ENCODE peak calls at places on chromosome 5, in seven cellular contexts. F, N, B, I, M, T and X are unnamed samples. For H3K4me1 and H3K36me3, the result is how much of the 10 kb centered on the place peaks cover.

GRCh38 chr5:149886060-149886459 is 58.5 kb downstream of the PDE6A start:
- DNase-seq in F (no peak), B (no peak), M (peak), T (no peak), I (no peak), N (no peak), X (no peak)

GRCh38 chr5:157900644-157901043 is 41.7 kb upstream of the CLINT1 start:
- DNase-seq in I (no peak), N (no peak), F (no peak), M (no peak), B (no peak), T (peak), X (no peak)

GRCh38 chr5:113682497-113683136 is 169.1 kb downstream of the YTHDC2 start:
- DNase-seq in N (no peak), M (no peak), I (no peak), T (peak), F (no peak), B (no peak), X (no peak)

GRCh38 chr5:109668237-109668636 is 21.5 kb upstream of the MAN2A1 start:
- DNase-seq in F (no peak), N (no peak), B (no peak), I (no peak), M (no peak), T (no peak), X (no peak)

GRCh38 chr5:125036494-125036893 is 290.1 kb upstream of the ZNF608 start:
- DNase-seq in M (no peak), B (no peak), T (no peak), N (no peak), F (no peak), I (no peak), X (no peak)

GRCh38 chr5:179258001-179258921 is 87.0 kb downstream of the ADAMTS2 start:
- DNase-seq in M (no peak), N (no peak), I (no peak), B (no peak), F (peak), T (no peak), X (no peak)

GRCh38 chr5:775960-776861 is 8.3 kb downstream of the ZDHHC11B start:
- DNase-seq in I (no peak), B (no peak), M (no peak), T (no peak), F (peak), N (no peak), X (no peak)

GRCh38 chr5:141696431-141696830 is 14.4 kb upstream of the ARAP3 start:
- DNase-seq in B (no peak), M (no peak), I (no peak), T (no peak), N (no peak), F (no peak), X (no peak)

GRCh38 chr5:170691623-170692022 is 91.9 kb upstream of the GABRP start:
- DNase-seq in F (no peak), I (no peak), M (no peak), N (no peak), T (peak), B (peak), X (no peak)

GRCh38 chr5:174750720-174751119 is 26.3 kb downstream of the MSX2 start:
- DNase-seq in B (no peak), I (no peak), M (no peak), N (no peak), F (no peak), T (no peak), X (peak)

GRCh38 chr5:157476699-157477408 is 16.8 kb downstream of the NIPAL4 start:
- DNase-seq in T (peak), M (peak), B (peak), I (no peak), F (no peak), N (no peak), X (peak)

GRCh38 chr5:170641589-170642031 is 137.8 kb downstream of the KCNIP1 start:
- DNase-seq in B (no peak), M (no peak), T (no peak), N (no peak), I (no peak), F (peak), X (no peak)

GRCh38 chr5:113939959-113940358 is 421.9 kb upstream of the KCNN2 start:
- DNase-seq in F (no peak), N (no peak), B (no peak), M (no peak), I (no peak), T (no peak), X (no peak)

GRCh38 chr5:35089688-35090314 is 42.1 kb upstream of the AGXT2 start:
- DNase-seq in T (peak), F (no peak), I (peak), M (peak), N (no peak), B (peak), X (peak)

GRCh38 chr5:33793836-33794549 is 97.8 kb downstream of the ADAMTS12 start:
- DNase-seq in I (no peak), N (no peak), B (no peak), F (no peak), T (peak), M (no peak), X (no peak)

GRCh38 chr5:113091622-113092021 is 115.0 kb downstream of the DCP2 start:
- DNase-seq in I (no peak), B (no peak), T (no peak), F (no peak), N (no peak), M (no peak), X (no peak)

GRCh38 chr5:149448831-149449714 is 70.0 kb upstream of the IL17B start:
- DNase-seq in F (no peak), N (no peak), I (no peak), B (no peak), T (peak), M (peak), X (peak)

GRCh38 chr5:167639213-167639612 is 652.2 kb upstream of the WWC1 start:
- DNase-seq in F (no peak), N (no peak), I (no peak), M (no peak), B (no peak), T (no peak), X (peak)

GRCh38 chr5:151670074-151670686 is 16.5 kb downstream of the SPARC start:
- DNase-seq in B (peak), T (no peak), F (no peak), M (peak), I (no peak), N (no peak), X (no peak)

GRCh38 chr5:67301285-67301904 is 104.8 kb upstream of the CD180 start:
- DNase-seq in I (peak), B (no peak), M (peak), T (no peak), N (peak), F (peak), X (peak)

GRCh38 chr5:107651326-107651725 is 19.4 kb downstream of the EFNA5 start:
- DNase-seq in I (no peak), T (peak), N (no peak), M (no peak), F (no peak), B (no peak), X (no peak)

GRCh38 chr5:10576790-10577189 is 12.9 kb downstream of the ANKRD33B start:
- DNase-seq in B (no peak), I (no peak), N (no peak), M (no peak), T (no peak), F (no peak), X (no peak)

GRCh38 chr5:131151216-131151615 is 13.8 kb downstream of the HINT1 start:
- DNase-seq in I (no peak), F (no peak), B (no peak), T (no peak), N (no peak), M (no peak), X (no peak)

GRCh38 chr5:133145436-133146143 is 93.8 kb downstream of the HSPA4 start:
- DNase-seq in B (no peak), N (no peak), T (no peak), I (no peak), M (no peak), F (no peak), X (no peak)

GRCh38 chr5:74105126-74105780 is 479.3 kb downstream of the ARHGEF28 start:
- DNase-seq in M (peak), B (no peak), I (no peak), T (no peak), F (no peak), N (peak), X (no peak)

GRCh38 chr5:143464723-143465490 is 61.4 kb upstream of the NR3C1 start:
- DNase-seq in B (no peak), T (no peak), M (peak), F (no peak), N (no peak), I (no peak), X (no peak)

GRCh38 chr5:67283275-67283987 is 86.8 kb upstream of the CD180 start:
- DNase-seq in M (no peak), I (no peak), T (peak), B (no peak), F (no peak), N (no peak), X (no peak)

GRCh38 chr5:104793452-104794120 is 1231.0 kb upstream of the NUDT12 start:
- DNase-seq in I (no peak), B (no peak), M (no peak), F (no peak), N (no peak), T (no peak), X (no peak)

GRCh38 chr5:135435467-135436330 is 11.4 kb downstream of the DCANP1 start:
- DNase-seq in I (no peak), T (no peak), M (no peak), B (no peak), N (no peak), F (no peak), X (no peak)

GRCh38 chr5:135438712-135439111 is 8.4 kb downstream of the DCANP1 start:
- DNase-seq in F (no peak), I (no peak), N (no peak), T (no peak), M (no peak), B (no peak), X (no peak)

GRCh38 chr5:135434591-135435466 is 12.3 kb downstream of the DCANP1 start:
- DNase-seq in F (no peak), I (no peak), B (no peak), T (no peak), N (no peak), M (no peak), X (no peak)

GRCh38 chr5:135437796-135438560 is 9.2 kb downstream of the DCANP1 start:
- DNase-seq in F (no peak), T (no peak), M (peak), B (peak), N (peak), I (no peak), X (peak)

DNA sequence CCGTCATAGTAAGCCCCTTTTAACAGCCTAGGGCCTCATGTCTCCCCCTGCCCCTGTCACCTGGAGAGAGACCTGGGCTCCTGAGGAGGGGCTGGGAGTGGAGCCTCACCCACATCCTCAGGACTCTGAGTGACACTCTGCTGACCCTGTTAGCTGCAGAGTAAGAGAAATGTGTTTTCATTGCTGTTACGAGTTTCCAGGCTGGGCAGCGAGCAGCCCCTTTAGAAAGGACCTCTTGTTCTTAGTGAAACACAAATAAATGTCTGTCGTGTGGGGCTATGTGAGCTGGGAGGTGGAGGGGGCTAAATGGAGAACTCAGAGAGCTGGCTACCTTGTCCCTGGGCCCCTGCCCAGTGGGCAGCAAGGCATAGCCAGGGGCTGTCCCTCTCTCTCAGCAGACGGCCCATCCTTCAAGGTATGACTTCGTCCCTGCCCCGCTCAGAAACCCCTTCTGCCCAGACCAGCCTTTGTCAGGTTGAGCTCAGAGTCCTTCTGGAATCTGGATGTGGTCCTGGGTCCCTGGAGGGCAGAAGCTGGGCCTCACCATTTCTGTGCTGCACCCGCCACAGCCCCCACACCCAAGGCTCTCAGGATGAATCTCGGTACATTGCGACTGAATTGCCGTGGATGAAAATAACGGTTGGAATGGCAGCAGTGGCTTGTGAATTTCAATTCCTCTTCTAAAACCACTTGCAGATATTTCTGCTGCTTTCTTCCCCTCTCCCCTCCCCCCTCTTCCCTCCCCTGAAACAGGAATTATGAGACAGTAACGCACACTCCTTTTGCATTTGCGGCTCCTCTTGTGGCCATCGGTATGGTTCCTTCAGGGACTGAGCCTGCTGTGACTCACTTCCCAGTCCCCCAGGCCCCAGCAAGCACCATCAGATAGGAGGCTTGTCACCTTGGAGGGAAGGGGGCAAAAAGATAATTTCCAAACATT is 10.0 kb downstream of the DCANP1 start:
- DNase-seq in N (no peak), T (no peak), I (no peak), B (no peak), F (no peak), M (peak), X (no peak)
- H3K4me1 ChIP-seq in N (under half), T (under half), I (under half), B (under half), F (under half), M (under half), X (under half)

DNA sequence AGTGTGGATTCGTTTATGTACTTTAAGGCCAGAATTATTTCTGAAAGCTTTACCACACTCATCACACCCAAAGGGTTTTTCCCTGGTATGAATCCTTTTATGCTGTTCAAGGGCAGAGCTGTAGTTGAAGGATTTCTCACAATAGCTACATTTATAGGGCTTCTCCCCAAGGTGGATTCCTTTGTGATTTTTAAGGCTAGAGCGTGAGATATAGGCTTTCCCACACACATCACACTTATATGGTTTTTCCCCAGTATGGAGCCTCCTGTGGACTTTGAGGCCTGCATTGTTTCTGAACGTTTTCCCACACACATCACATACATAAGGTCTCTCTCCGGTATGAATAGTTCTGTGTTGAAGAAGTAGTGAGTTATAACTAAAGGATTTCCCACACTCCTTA is 11.2 kb downstream of the ZFP62 start:
- DNase-seq in T (no peak), I (no peak), F (no peak), B (no peak), N (no peak), M (no peak), X (no peak)
- H3K36me3 ChIP-seq in T (half or more), I (half or more), F (under half), B (under half), N (half or more), M (under half), X (under half)

GRCh38 chr5:42852826-42853225 is 41.1 kb upstream of the SELENOP start:
- DNase-seq in I (no peak), T (no peak), F (no peak), N (no peak), B (no peak), M (no peak), X (no peak)

GRCh38 chr5:42851441-42851840 is 39.7 kb upstream of the SELENOP start:
- DNase-seq in M (no peak), T (no peak), I (no peak), F (no peak), B (no peak), N (no peak), X (no peak)

GRCh38 chr5:42843675-42844292 is 32.1 kb upstream of the SELENOP start:
- DNase-seq in N (no peak), M (no peak), I (no peak), T (no peak), B (no peak), F (no peak), X (no peak)

GRCh38 chr5:42842860-42843641 is 31.4 kb upstream of the SELENOP start:
- DNase-seq in I (peak), F (no peak), T (no peak), M (peak), B (no peak), N (no peak), X (peak)

GRCh38 chr5:42848545-42848944 is 36.9 kb upstream of the SELENOP start:
- DNase-seq in I (no peak), F (no peak), M (no peak), T (no peak), B (no peak), N (no peak), X (no peak)
- H3K4me1 ChIP-seq in I (under half), F (under half), M (under half), T (under half), B (under half), N (under half), X (under half)

DNA sequence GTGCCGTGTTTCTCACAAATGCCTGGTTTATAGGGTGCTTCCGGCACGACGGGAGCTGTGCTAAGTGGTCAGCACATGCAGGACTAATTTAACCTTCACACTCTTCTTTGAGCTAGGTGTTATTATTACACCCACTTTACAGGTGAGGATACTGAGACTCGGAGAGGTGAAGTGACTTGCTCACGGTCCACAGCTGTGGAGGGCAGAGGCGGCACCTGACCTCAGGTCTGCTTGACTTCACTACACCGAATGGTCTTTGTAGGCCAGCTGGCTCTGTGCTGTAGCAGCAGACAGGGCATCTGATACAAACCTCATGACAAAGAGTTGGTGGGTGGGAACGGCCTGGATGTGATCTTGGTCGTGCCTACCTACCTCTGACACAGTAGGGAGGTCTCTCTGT is 102.0 kb upstream of the BOD1 start:
- DNase-seq in I (no peak), N (no peak), F (no peak), T (no peak), B (no peak), M (no peak), X (no peak)
- H3K36me3 ChIP-seq in I (under half), N (under half), F (under half), T (under half), B (under half), M (under half), X (under half)

GRCh38 chr5:72472031-72472430 is 35.2 kb downstream of the ZNF366 start:
- DNase-seq in F (no peak), M (no peak), T (no peak), N (no peak), B (no peak), I (no peak), X (no peak)
- H3K4me1 ChIP-seq in F (under half), M (under half), T (under half), N (under half), B (under half), I (under half), X (under half)

GRCh38 chr5:38299585-38299984 is 41.2 kb downstream of the EGFLAM start:
- DNase-seq in M (no peak), B (no peak), T (no peak), N (no peak), I (no peak), F (no peak), X (no peak)
- H3K36me3 ChIP-seq in M (under half), B (under half), T (under half), N (under half), I (under half), F (under half), X (under half)

DNA sequence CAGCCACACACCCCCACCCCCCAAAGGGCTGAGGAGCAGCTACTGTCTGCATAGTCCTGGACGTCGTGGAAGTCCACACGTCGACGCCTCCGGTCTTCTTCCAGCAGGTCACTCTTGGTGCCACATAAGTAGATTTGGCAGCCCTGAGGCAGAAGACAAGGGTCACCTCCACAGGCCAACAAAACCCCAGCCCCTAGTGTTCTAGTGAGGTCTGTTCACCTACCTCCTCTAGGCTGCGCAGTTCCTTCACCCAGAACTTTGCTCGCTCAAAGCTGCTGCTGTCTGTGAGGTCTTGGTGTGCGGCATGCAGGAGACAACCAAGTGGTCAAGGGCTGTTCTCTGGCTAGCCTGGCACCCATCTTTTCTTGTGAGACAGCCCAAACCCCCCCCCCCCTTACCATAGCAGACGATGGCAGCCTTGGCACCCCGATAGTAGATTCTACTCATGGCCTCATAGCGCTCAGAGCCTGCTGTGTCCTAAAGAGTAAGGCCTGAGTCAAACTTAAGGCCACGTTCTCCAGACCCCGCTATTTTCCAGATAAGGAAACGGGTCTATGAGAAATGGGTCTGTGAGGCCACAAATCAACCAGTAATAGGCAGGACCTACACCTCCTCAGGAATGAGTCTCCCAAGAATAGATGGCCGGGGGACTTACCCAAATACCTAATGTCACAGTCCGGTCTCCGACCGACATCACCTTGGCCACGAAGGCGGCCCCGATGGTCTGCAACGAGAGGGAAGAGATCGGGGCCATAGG is 987 bp downstream of the RAB24 start:
- DNase-seq in F (no peak), N (no peak), I (no peak), B (peak), M (no peak), T (peak), X (peak)
- H3K4me1 ChIP-seq in F (under half), N (under half), I (half or more), B (under half), M (under half), T (under half), X (half or more)